ENCODE peak calls at places on chromosomes 2 and 18, in seven cellular contexts. A, H, L, X, M, E and P are unnamed samples.

GRCh38 chr18:48920408-48921038 is 30.2 kb downstream of the SMAD7 start:
- DNase-seq in A (no peak), H (peak), L (no peak), X (no peak), M (no peak), E (no peak), P (no peak)

GRCh38 chr2:1306029-1306686 is 107.1 kb upstream of the TPO start:
- DNase-seq in A (no peak), H (no peak), L (no peak), X (no peak), M (no peak), E (no peak), P (no peak)

GRCh38 chr18:49098386-49098785 is 147.6 kb upstream of the SMAD7 start:
- DNase-seq in A (no peak), H (peak), L (no peak), X (no peak), M (no peak), E (no peak), P (peak)

GRCh38 chr2:9525266-9525665 is 30.4 kb downstream of the ADAM17 start:
- DNase-seq in A (no peak), H (no peak), L (no peak), X (no peak), M (no peak), E (no peak), P (no peak)

GRCh38 chr2:157897106-157897971 is 21.2 kb upstream of the ACVR1 start:
- DNase-seq in A (no peak), H (no peak), L (no peak), X (no peak), M (no peak), E (no peak), P (no peak)

GRCh38 chr18:76619342-76620315 is 124.6 kb upstream of the ZNF516 start:
- DNase-seq in A (peak), H (peak), L (peak), X (no peak), M (peak), E (peak), P (peak)

GRCh38 chr2:120737802-120738516 is 2.3 kb downstream of the GLI2 start:
- DNase-seq in A (no peak), H (no peak), L (peak), X (no peak), M (no peak), E (no peak), P (no peak)

GRCh38 chr2:118801154-118801553 is 46.3 kb downstream of the EN1 start:
- DNase-seq in A (no peak), H (no peak), L (no peak), X (no peak), M (no peak), E (no peak), P (no peak)

GRCh38 chr18:5527603-5528002 is 16.2 kb downstream of the EPB41L3 start:
- DNase-seq in A (peak), H (no peak), L (peak), X (peak), M (peak), E (no peak), P (no peak)

GRCh38 chr2:175097297-175097696 is 70.7 kb downstream of the ATF2 start:
- DNase-seq in A (no peak), H (no peak), L (peak), X (peak), M (no peak), E (no peak), P (no peak)

GRCh38 chr2:152134488-152135280 is 35.8 kb upstream of the CACNB4 start:
- DNase-seq in A (no peak), H (no peak), L (peak), X (no peak), M (no peak), E (no peak), P (no peak)

GRCh38 chr2:170170281-170171035 is 7.5 kb upstream of the MYO3B start:
- DNase-seq in A (no peak), H (no peak), L (peak), X (no peak), M (no peak), E (no peak), P (no peak)

GRCh38 chr2:56191617-56192016 is 7.8 kb downstream of the CCDC85A start:
- DNase-seq in A (no peak), H (peak), L (peak), X (no peak), M (no peak), E (no peak), P (peak)

GRCh38 chr18:58101291-58101706 is 57.3 kb downstream of the NEDD4L start:
- DNase-seq in A (no peak), H (peak), L (no peak), X (no peak), M (no peak), E (no peak), P (peak)

GRCh38 chr18:9742588-9743131 is 34.6 kb downstream of the RAB31 start:
- DNase-seq in A (no peak), H (peak), L (peak), X (no peak), M (no peak), E (peak), P (no peak)

GRCh38 chr2:111226797-111227700 is 106.3 kb downstream of the BCL2L11 start:
- DNase-seq in A (no peak), H (no peak), L (peak), X (no peak), M (no peak), E (no peak), P (no peak)

GRCh38 chr2:233289590-233290424 is 17.8 kb upstream of the SAG start:
- DNase-seq in A (no peak), H (peak), L (peak), X (no peak), M (no peak), E (no peak), P (no peak)

GRCh38 chr18:43916984-43917383 is 639.7 kb upstream of the SYT4 start:
- DNase-seq in A (no peak), H (no peak), L (no peak), X (no peak), M (no peak), E (no peak), P (no peak)

GRCh38 chr2:238724728-238725127 is 123.2 kb upstream of the TWIST2 start:
- DNase-seq in A (no peak), H (no peak), L (peak), X (no peak), M (no peak), E (no peak), P (no peak)

GRCh38 chr2:238912228-238912915 is 64.5 kb downstream of the TWIST2 start:
- DNase-seq in A (no peak), H (no peak), L (no peak), X (no peak), M (no peak), E (no peak), P (no peak)

GRCh38 chr2:186044761-186045160 is 306.2 kb downstream of the FSIP2 start:
- DNase-seq in A (no peak), H (no peak), L (no peak), X (no peak), M (no peak), E (no peak), P (no peak)

GRCh38 chr2:26560892-26561291 is 80.3 kb downstream of the CIB4 start:
- DNase-seq in A (no peak), H (no peak), L (no peak), X (no peak), M (no peak), E (no peak), P (no peak)

GRCh38 chr18:11995445-11996189 is 14.3 kb downstream of the IMPA2 start:
- DNase-seq in A (peak), H (peak), L (peak), X (no peak), M (peak), E (peak), P (peak)

GRCh38 chr2:238425979-238426567 is 654 bp upstream of the ASB1 start:
- DNase-seq in A (no peak), H (no peak), L (peak), X (no peak), M (no peak), E (no peak), P (no peak)

GRCh38 chr18:13381907-13382682 is 163.5 kb downstream of the LDLRAD4 start:
- DNase-seq in A (peak), H (peak), L (peak), X (no peak), M (no peak), E (no peak), P (no peak)

GRCh38 chr2:229852565-229852964 is 69.2 kb downstream of the TRIP12 start:
- DNase-seq in A (peak), H (no peak), L (peak), X (no peak), M (no peak), E (no peak), P (no peak)

GRCh38 chr2:66456183-66457041 is 21.5 kb downstream of the MEIS1 start:
- DNase-seq in A (no peak), H (no peak), L (no peak), X (no peak), M (no peak), E (no peak), P (no peak)

GRCh38 chr2:38574278-38574677 is 28.4 kb downstream of the HNRNPLL start:
- DNase-seq in A (no peak), H (no peak), L (no peak), X (no peak), M (no peak), E (no peak), P (no peak)

GRCh38 chr18:67043276-67043675 is 439.4 kb upstream of the CDH19 start:
- DNase-seq in A (no peak), H (no peak), L (no peak), X (no peak), M (peak), E (no peak), P (no peak)

GRCh38 chr2:169139145-169139544 is 69.8 kb downstream of the DHRS9 start:
- DNase-seq in A (no peak), H (no peak), L (no peak), X (no peak), M (no peak), E (no peak), P (no peak)

GRCh38 chr18:9708882-9709877 is 1.1 kb downstream of the RAB31 start:
- DNase-seq in A (no peak), H (peak), L (peak), X (no peak), M (peak), E (no peak), P (no peak)

GRCh38 chr18:8685141-8685913 is 20.0 kb upstream of the MTCL1 start:
- DNase-seq in A (no peak), H (no peak), L (no peak), X (no peak), M (no peak), E (no peak), P (no peak)

GRCh38 chr2:28809927-28810326 is 707 bp upstream of the SPDYA start:
- DNase-seq in A (no peak), H (no peak), L (no peak), X (no peak), M (no peak), E (no peak), P (no peak)

GRCh38 chr18:37440206-37440605 is 125.4 kb downstream of the CELF4 start:
- DNase-seq in A (no peak), H (peak), L (no peak), X (no peak), M (no peak), E (no peak), P (no peak)

GRCh38 chr2:73970850-73971471 is 13.7 kb upstream of the TET3 start:
- DNase-seq in A (peak), H (peak), L (peak), X (no peak), M (peak), E (peak), P (peak)

GRCh38 chr2:44937688-44938240 is 3.7 kb upstream of the SIX3 start:
- DNase-seq in A (no peak), H (no peak), L (no peak), X (no peak), M (no peak), E (peak), P (no peak)

GRCh38 chr2:46299365-46300263 is 2.4 kb downstream of the EPAS1 start:
- DNase-seq in A (peak), H (peak), L (peak), X (no peak), M (peak), E (no peak), P (peak)